ENCODE peak calls at places on chromosomes 1 and 21, in ten cellular contexts. K, T, C, P, X, G, Q, F, E and O are unnamed samples.

GRCh38 chr1:179876289-179876715 is 1.3 kb downstream of the TOR1AIP2 start:
- DNase-seq in T (no peak), E (no peak), K (no peak), Q (no peak), G (no peak), X (no peak), C (no peak), P (no peak), F (no peak), O (no peak)

GRCh38 chr1:22048351-22049192 is 3.9 kb upstream of the CDC42 start:
- DNase-seq in F (no peak), G (no peak), X (peak; percentile 44), C (peak; percentile 62), T (peak; percentile 33), K (no peak), E (no peak), P (no peak), Q (no peak), O (no peak)

GRCh38 chr1:2073382-2074230 is 23.4 kb downstream of the PRKCZ start:
- DNase-seq in Q (no peak), G (no peak), K (no peak), E (no peak), F (no peak), C (no peak), P (no peak), T (no peak), X (no peak), O (no peak)

GRCh38 chr21:33661146-33661545 is 18.8 kb downstream of the ITSN1 start:
- DNase-seq in F (no peak), X (no peak), P (no peak), K (no peak), E (no peak), G (no peak), C (no peak), Q (no peak), T (no peak), O (no peak)

GRCh38 chr1:201408815-201409200 is 9.7 kb upstream of the LAD1 start:
- DNase-seq in K (no peak), X (no peak), Q (no peak), F (no peak), E (no peak), T (no peak), P (no peak), G (no peak), C (no peak), O (no peak)

GRCh38 chr1:1538989-1539309 is 1.5 kb downstream of the TMEM240 start:
- DNase-seq in K (no peak), T (no peak), E (no peak), Q (no peak), F (no peak), C (no peak), P (no peak), X (no peak), G (no peak), O (no peak)

GRCh38 chr1:226609836-226610455 is 61.4 kb downstream of the STUM start:
- DNase-seq in X (no peak), F (peak; percentile 77), C (no peak), G (no peak), K (no peak), P (no peak), Q (no peak), E (no peak), T (no peak), O (no peak)

GRCh38 chr1:205440476-205441317 is 15.1 kb downstream of the BLACAT1 start:
- DNase-seq in E (peak; percentile 77), K (peak; percentile 86), X (peak; percentile 61), F (peak; percentile 97), G (peak; percentile 64), Q (peak; percentile 85), C (peak; percentile 84), P (no peak), T (peak; percentile 79), O (peak; percentile 34)

GRCh38 chr1:228268891-228269285 is 61.0 kb downstream of the OBSCN start:
- DNase-seq in F (no peak), P (no peak), K (no peak), E (peak; percentile 19), C (peak; percentile 41), T (no peak), Q (no peak), X (no peak), G (no peak), O (no peak)

GRCh38 chr1:216771922-216772321 is 48.7 kb upstream of the ESRRG start:
- DNase-seq in G (no peak), E (no peak), F (no peak), Q (no peak), K (no peak), C (no peak), T (no peak), P (no peak), X (no peak), O (no peak)

GRCh38 chr1:234608026-234608719 is 1.8 kb downstream of the IRF2BP2 start:
- DNase-seq in E (peak; percentile 79), K (peak; percentile 86), G (peak; percentile 72), P (peak; percentile 64), F (peak; percentile 85), C (no peak), Q (peak; percentile 85), X (peak; percentile 70), T (peak; percentile 88), O (peak; percentile 77)

GRCh38 chr1:104488296-104489015 is 738.8 kb downstream of the AMY1C start:
- DNase-seq in X (no peak), K (no peak), T (no peak), Q (no peak), P (no peak), G (no peak), C (no peak), F (no peak), E (no peak), O (no peak)

GRCh38 chr1:39852214-39852791 is 31.0 kb downstream of the TRIT1 start:
- DNase-seq in X (no peak), P (no peak), T (no peak), Q (no peak), G (no peak), E (no peak), K (no peak), C (no peak), F (no peak), O (no peak)

GRCh38 chr1:151990856-151991198 is 2.8 kb downstream of the S100A10 start:
- DNase-seq in C (no peak), E (peak; percentile 55), G (no peak), T (no peak), Q (no peak), K (no peak), F (peak; percentile 65), X (no peak), P (peak; percentile 9), O (no peak)

GRCh38 chr21:38683222-38683621 is 122.5 kb upstream of the ETS2 start:
- DNase-seq in K (no peak), F (no peak), Q (no peak), X (no peak), P (no peak), G (no peak), C (no peak), E (no peak), T (no peak), O (no peak)